ENCODE peak calls at places on chromosomes 13 and 19, in seven cellular contexts. O is breast epithelium, Y is Peyer's patch, F is ovary, P is PC-3, R is endodermal cell, W is dorsolateral prefrontal cortex. V is an unnamed sample.

GRCh38 chr19:17289489-17289888 is 7.8 kb downstream of the ANKLE1 start:
- DNase-seq in Y (peak; percentile 60), W (peak; percentile 50), F (peak; percentile 60), R (peak; percentile 95), P (peak; percentile 24), O (no peak), V (peak; percentile 5)

GRCh38 chr13:46184277-46184699 is 2.3 kb upstream of the LCP1 start:
- DNase-seq in W (no peak), Y (no peak), F (no peak), P (peak; percentile 43), O (no peak), R (peak; percentile 84), V (no peak)

GRCh38 chr19:43148233-43148632 is 38.1 kb downstream of the PSG5 start:
- DNase-seq in W (no peak), P (peak; percentile 18), Y (no peak), R (no peak), O (peak; percentile 25), F (no peak), V (no peak)

GRCh38 chr19:11087870-11088507 is 1.3 kb upstream of the LDLR start:
- DNase-seq in R (no peak), O (no peak), P (no peak), W (no peak), F (no peak), Y (no peak), V (no peak)

GRCh38 chr13:29877456-29878096 is 27.2 kb upstream of the UBL3 start:
- DNase-seq in F (no peak), Y (peak; percentile 60), P (no peak), R (no peak), O (no peak), W (no peak), V (no peak)

GRCh38 chr19:48553676-48554384 is 1.9 kb downstream of the SULT2B1 start:
- DNase-seq in P (peak; percentile 43), Y (peak; percentile 82), R (peak; percentile 84), O (no peak), F (no peak), W (no peak), V (no peak)

GRCh38 chr19:40523322-40524047 is 53.2 kb upstream of the SHKBP1 start:
- DNase-seq in P (peak; percentile 66), Y (peak; percentile 90), O (no peak), W (peak; percentile 56), F (peak; percentile 27), R (peak; percentile 95), V (no peak)

GRCh38 chr19:47309038-47309437 is 623 bp upstream of the C5AR1 start:
- DNase-seq in R (no peak), O (no peak), Y (no peak), W (no peak), P (no peak), F (no peak), V (no peak)

GRCh38 chr13:80448725-80449124 is 107.8 kb upstream of the SPRY2 start:
- DNase-seq in F (no peak), O (no peak), R (no peak), P (no peak), Y (no peak), W (no peak), V (no peak)

GRCh38 chr13:23516190-23516589 is 54.0 kb upstream of the TNFRSF19 start:
- DNase-seq in Y (no peak), R (no peak), P (no peak), F (no peak), W (no peak), O (no peak), V (no peak)

GRCh38 chr19:38845374-38846024 is 4.3 kb downstream of the HNRNPL start:
- DNase-seq in W (no peak), Y (no peak), O (no peak), P (no peak), F (no peak), R (no peak), V (no peak)

GRCh38 chr19:38917921-38918491 is 6.0 kb upstream of the CCER2 start:
- DNase-seq in R (no peak), W (no peak), P (peak; percentile 5), Y (peak; percentile 53), O (no peak), F (no peak), V (no peak)

GRCh38 chr19:8571006-8571411 is 6.2 kb downstream of the MYO1F start:
- DNase-seq in F (no peak), R (no peak), O (no peak), P (peak; percentile 87), W (no peak), Y (no peak), V (no peak)

GRCh38 chr19:9721861-9722260 is 46.7 kb downstream of the ZNF846 start:
- DNase-seq in F (no peak), W (no peak), Y (no peak), R (no peak), O (no peak), P (no peak), V (no peak)

GRCh38 chr13:38777347-38778107 is 90.7 kb downstream of the FREM2 start:
- DNase-seq in W (no peak), F (no peak), R (no peak), P (no peak), Y (no peak), O (no peak), V (no peak)

GRCh38 chr13:110329798-110330461 is 22.8 kb downstream of the COL4A2 start:
- DNase-seq in P (no peak), W (no peak), R (no peak), O (no peak), Y (no peak), F (no peak), V (no peak)

GRCh38 chr13:51557875-51558604 is 26.2 kb upstream of the WDFY2 start:
- DNase-seq in R (no peak), O (no peak), P (peak; percentile 72), Y (no peak), W (no peak), F (no peak), V (no peak)

GRCh38 chr19:52648336-52648990 is 10.3 kb upstream of the ZNF83 start:
- DNase-seq in W (no peak), Y (no peak), F (no peak), R (no peak), P (no peak), O (no peak), V (no peak)

GRCh38 chr19:35249848-35250711 is 1.3 kb downstream of the LSR start:
- DNase-seq in P (no peak), F (no peak), R (peak; percentile 38), Y (peak; percentile 44), O (no peak), W (no peak), V (no peak)

GRCh38 chr19:30116984-30117555 is 175.0 kb downstream of the URI1 start:
- DNase-seq in W (no peak), F (no peak), Y (no peak), R (no peak), P (no peak), O (no peak), V (no peak)

GRCh38 chr13:90594694-90595093 is 752.8 kb upstream of the MIR17HG start:
- DNase-seq in Y (no peak), W (no peak), O (no peak), R (no peak), P (peak; percentile 62), F (no peak), V (no peak)

GRCh38 chr13:35699805-35700204 is 223.3 kb upstream of the MAB21L1 start:
- DNase-seq in O (no peak), Y (no peak), R (no peak), P (peak; percentile 26), F (peak; percentile 23), W (no peak), V (no peak)

GRCh38 chr13:30004204-30004603 is 153.8 kb upstream of the UBL3 start:
- DNase-seq in P (no peak), Y (no peak), R (no peak), F (no peak), W (no peak), O (no peak), V (no peak)

GRCh38 chr13:30276178-30276577 is 31.2 kb downstream of the KATNAL1 start:
- DNase-seq in O (no peak), F (no peak), W (no peak), R (no peak), P (no peak), Y (no peak), V (no peak)

GRCh38 chr19:40601061-40601973 is at the start of gene LTBP4:
- DNase-seq in W (no peak), R (peak; percentile 71), P (no peak), O (no peak), Y (peak; percentile 69), F (peak; percentile 82), V (no peak)

GRCh38 chr13:91639316-91639715 is 240.9 kb downstream of the GPC5 start:
- DNase-seq in F (no peak), P (no peak), Y (no peak), W (no peak), R (no peak), O (no peak), V (no peak)

GRCh38 chr13:65892859-65893258 is 1337.3 kb downstream of the PCDH9 start:
- DNase-seq in Y (no peak), O (no peak), P (peak; percentile 31), F (no peak), W (no peak), R (no peak), V (no peak)
- H3K27ac ChIP-seq in Y (no peak overlapping the region), O (no peak overlapping the region), P (peak overlapping the region; percentile 30), F (no peak overlapping the region), W (no peak overlapping the region), R (no peak overlapping the region), V (no peak overlapping the region)

GRCh38 chr13:40468227-40468838 is 198.1 kb downstream of the FOXO1 start:
- DNase-seq in W (no peak), P (no peak), Y (no peak), R (no peak), F (no peak), O (no peak), V (no peak)

GRCh38 chr13:40470665-40471064 is 195.8 kb downstream of the FOXO1 start:
- DNase-seq in P (no peak), Y (no peak), O (no peak), W (no peak), R (no peak), F (no peak), V (no peak)

GRCh38 chr13:40471911-40472310 is 194.5 kb downstream of the FOXO1 start:
- DNase-seq in P (no peak), O (no peak), W (no peak), Y (no peak), R (no peak), F (no peak), V (no peak)

GRCh38 chr13:40472427-40473220 is 193.8 kb downstream of the FOXO1 start:
- DNase-seq in P (no peak), F (no peak), O (no peak), R (no peak), Y (no peak), W (no peak), V (no peak)

GRCh38 chr13:40469581-40470282 is 196.7 kb downstream of the FOXO1 start:
- DNase-seq in F (no peak), O (no peak), R (no peak), P (no peak), W (no peak), Y (no peak), V (no peak)
- H3K27ac ChIP-seq in F (no peak overlapping the region), O (peak overlapping the region; percentile 82), R (no peak overlapping the region), P (no peak overlapping the region), W (no peak overlapping the region), Y (no peak overlapping the region), V (no peak overlapping the region)

GRCh38 chr19:14529254-14530004 is at the start of gene TECR:
- DNase-seq in Y (peak; percentile 100), F (peak; percentile 100), W (peak; percentile 100), O (peak; percentile 100), P (peak; percentile 100), R (peak; percentile 100), V (peak; percentile 100)
- H3K27ac ChIP-seq in Y (peak within 1 kb of the TSS; percentile 97), F (peak within 1 kb of the TSS; percentile 92), W (peak within 1 kb of the TSS; percentile 95), O (peak within 1 kb of the TSS; percentile 92), P (peak within 1 kb of the TSS; percentile 26), R (peak within 1 kb of the TSS; percentile 27), V (peak within 1 kb of the TSS; percentile 97)

GRCh38 chr13:112686987-112687386 is 2.9 kb upstream of the ATP11A start:
- DNase-seq in R (peak; percentile 45), W (no peak), P (no peak), Y (no peak), F (no peak), O (no peak), V (no peak)
- H3K27ac ChIP-seq in R (no peak overlapping the region), W (no peak overlapping the region), P (no peak overlapping the region), Y (no peak overlapping the region), F (no peak overlapping the region), O (no peak overlapping the region), V (no peak overlapping the region)

V was measured in caudate nucleus.